ENCODE peak calls at places on chromosomes 4 and X, in seven cellular contexts. R is A673; S is MM.1S; K is CD4-positive, alpha-beta memory T cell; N is tibial artery; H is PC-3; Z is lung. G is an unnamed sample.

GRCh38 chr4:169024762-169025161 is 14.7 kb upstream of the CBR4 start:
- DNase-seq in R (peak; percentile 67), S (peak; percentile 46), K (no peak), N (no peak), H (peak; percentile 68), Z (no peak), G (no peak)

GRCh38 chr4:40152642-40153041 is 44.2 kb upstream of the RHOH start:
- DNase-seq in R (no peak), S (no peak), K (peak; percentile 42), N (no peak), H (no peak), Z (no peak), G (no peak)

GRCh38 chr4:8035371-8035780 is 95.7 kb upstream of the AFAP1 start:
- DNase-seq in R (peak; percentile 29), S (peak; percentile 48), K (no peak), N (no peak), H (no peak), Z (no peak), G (no peak)

GRCh38 chrX:123859409-123859827 is 435 bp upstream of the XIAP start:
- DNase-seq in R (peak; percentile 73), S (no peak), K (peak; percentile 54), N (no peak), H (peak; percentile 72), Z (no peak), G (peak; percentile 78)

GRCh38 chr4:123478859-123479345 is 82.3 kb downstream of the SPRY1 start:
- DNase-seq in R (no peak), S (no peak), K (no peak), N (no peak), H (peak; percentile 87), Z (peak; percentile 75), G (peak; percentile 55)

GRCh38 chr4:166838975-166839614 is 395.2 kb downstream of the SPOCK3 start:
- DNase-seq in R (no peak), S (no peak), K (no peak), N (no peak), H (no peak), Z (no peak), G (no peak)

GRCh38 chr4:5215321-5215720 is 164.0 kb downstream of the STK32B start:
- DNase-seq in R (peak; percentile 51), S (no peak), K (no peak), N (no peak), H (no peak), Z (no peak), G (no peak)

GRCh38 chrX:16278927-16279326 is 111.6 kb downstream of the MAGEB17 start:
- DNase-seq in R (peak; percentile 2), S (no peak), K (no peak), N (no peak), H (no peak), Z (no peak), G (peak; percentile 11)

GRCh38 chr4:173171098-173171497 is 2.5 kb downstream of the GALNT7 start:
- DNase-seq in R (peak; percentile 70), S (no peak), K (no peak), N (no peak), H (peak; percentile 56), Z (no peak), G (no peak)

GRCh38 chr4:152807294-152807829 is 27.6 kb downstream of the ARFIP1 start:
- DNase-seq in R (peak; percentile 22), S (peak; percentile 50), K (peak; percentile 9), N (no peak), H (peak; percentile 45), Z (no peak), G (no peak)

GRCh38 chr4:172356002-172356401 is 542.8 kb downstream of the GALNTL6 start:
- DNase-seq in R (peak; percentile 92), S (no peak), K (no peak), N (no peak), H (no peak), Z (no peak), G (no peak)

GRCh38 chr4:13548059-13548983 is 4.0 kb upstream of the NKX3-2 start:
- DNase-seq in R (peak; percentile 57), S (peak; percentile 17), K (no peak), N (no peak), H (peak; percentile 22), Z (no peak), G (no peak)

DNA sequence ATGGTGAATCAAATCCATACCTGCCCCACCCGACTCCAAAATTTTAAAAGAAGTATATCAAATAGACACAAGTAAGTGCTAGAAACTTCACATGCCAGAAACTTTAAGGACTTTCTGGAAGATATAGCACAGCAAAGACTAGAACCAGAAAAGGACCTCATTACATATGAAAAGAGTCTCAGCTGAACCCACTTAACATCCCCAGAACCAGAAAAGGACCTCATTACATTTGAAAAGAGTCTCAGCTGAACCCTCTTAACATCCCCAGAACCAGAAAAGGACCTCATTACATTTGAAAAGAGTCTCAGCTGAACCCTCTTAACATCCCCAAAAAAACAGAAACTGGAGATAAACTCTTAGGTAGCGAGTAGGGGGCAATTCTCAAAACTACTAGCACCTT is 32.3 kb downstream of the STPG2 start:
- DNase-seq in R (no peak), S (no peak), K (no peak), N (no peak), H (no peak), Z (no peak), G (no peak)
- H3K9me3 ChIP-seq in R (no peaks in the 10 kb centered on the region), S (no peaks in the 10 kb centered on the region), K (no peaks in the 10 kb centered on the region), N (no peaks in the 10 kb centered on the region), H (no peaks in the 10 kb centered on the region), Z (no peaks in the 10 kb centered on the region), G (no peaks in the 10 kb centered on the region)

GRCh38 chrX:137427813-137428212 is 138.1 kb upstream of the ZIC3 start:
- DNase-seq in R (peak; percentile 30), S (no peak), K (no peak), N (no peak), H (no peak), Z (no peak), G (no peak)
- H3K4me3 ChIP-seq in R (peak overlapping the region; percentile 45), S (peak overlapping the region; percentile 43), K (no peak overlapping the region), N (peak overlapping the region; percentile 42), H (no peak overlapping the region), Z (no peak overlapping the region), G (no peak overlapping the region)

DNA sequence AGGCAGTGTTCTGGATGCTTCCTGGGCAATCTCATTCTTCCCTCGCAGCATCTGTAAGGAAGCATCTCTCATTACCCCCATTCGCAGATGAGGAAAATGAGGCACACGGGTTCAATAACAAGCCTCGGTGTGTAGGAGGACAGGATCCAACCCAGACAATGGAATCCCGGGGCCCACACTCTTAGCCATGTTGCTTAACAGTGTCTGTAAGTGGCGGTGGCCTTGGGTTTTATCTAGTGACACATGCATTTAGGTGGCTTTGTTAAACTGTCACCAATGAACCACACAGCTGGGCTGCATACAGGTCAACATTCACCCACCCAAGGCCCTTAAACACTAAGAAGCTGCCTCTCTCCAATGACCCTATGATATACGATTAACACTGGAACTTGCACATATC is 22.6 kb downstream of the RELL1 start:
- DNase-seq in R (no peak), S (no peak), K (no peak), N (no peak), H (no peak), Z (no peak), G (no peak)
- H3K4me1 ChIP-seq in R (peaks cover 10% of the 10 kb centered on the region), S (peaks cover 12% of the 10 kb centered on the region), K (peaks cover 29% of the 10 kb centered on the region), N (peaks cover 65% of the 10 kb centered on the region), H (peaks cover 18% of the 10 kb centered on the region), Z (peaks cover 54% of the 10 kb centered on the region), G (peaks cover 40% of the 10 kb centered on the region)

GRCh38 chrX:136192839-136193414 is 45.6 kb downstream of the FHL1 start:
- DNase-seq in R (no peak), S (no peak), K (no peak), N (no peak), H (peak; percentile 35), Z (no peak), G (no peak)
- H3K9me3 ChIP-seq in R (no peaks in the 10 kb centered on the region), S (no peaks in the 10 kb centered on the region), K (no peaks in the 10 kb centered on the region), N (no peaks in the 10 kb centered on the region), H (no peaks in the 10 kb centered on the region), Z (peaks cover 2% of the 10 kb centered on the region), G (no peaks in the 10 kb centered on the region)

GRCh38 chr4:115234405-115235093 is 121.1 kb upstream of the NDST4 start:
- DNase-seq in R (peak; percentile 86), S (peak; percentile 25), K (peak; percentile 6), N (no peak), H (peak; percentile 42), Z (no peak), G (no peak)
- H3K4me3 ChIP-seq in R (no peak overlapping the region), S (no peak overlapping the region), K (no peak overlapping the region), N (no peak overlapping the region), H (no peak overlapping the region), Z (no peak overlapping the region), G (no peak overlapping the region)

DNA sequence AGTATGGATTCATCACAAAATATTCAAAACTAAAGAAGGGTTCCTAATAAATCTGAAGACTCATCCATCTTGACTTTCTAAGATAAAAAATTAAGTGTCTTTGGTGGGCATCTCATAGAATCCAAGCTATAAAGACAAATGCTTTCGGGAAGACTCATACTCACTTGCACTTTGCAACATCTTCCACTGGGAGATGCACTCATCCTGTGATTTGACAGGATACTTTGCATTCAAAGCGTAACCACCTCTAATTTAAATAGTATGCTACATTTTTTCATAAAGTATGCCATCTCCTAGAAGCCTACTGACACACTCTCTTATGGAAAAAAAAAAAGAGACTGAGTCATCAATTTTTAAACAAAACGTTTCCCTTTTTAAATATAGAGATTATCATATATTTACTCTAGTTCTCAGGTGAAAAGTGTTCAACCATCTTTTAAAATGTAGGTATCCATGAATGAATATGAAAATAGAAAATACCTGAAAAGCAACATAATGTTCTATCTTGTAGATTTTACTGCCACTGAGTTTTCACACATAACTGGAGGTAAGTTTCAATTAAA is 119.6 kb downstream of the KLHL13 start:
- DNase-seq in R (peak; percentile 57), S (no peak), K (no peak), N (no peak), H (peak; percentile 65), Z (no peak), G (no peak)
- H3K4me1 ChIP-seq in R (peaks cover 10% of the 10 kb centered on the region), S (no peaks in the 10 kb centered on the region), K (no peaks in the 10 kb centered on the region), N (peaks cover 2% of the 10 kb centered on the region), H (peaks cover 4% of the 10 kb centered on the region), Z (no peaks in the 10 kb centered on the region), G (peaks cover 6% of the 10 kb centered on the region)

DNA sequence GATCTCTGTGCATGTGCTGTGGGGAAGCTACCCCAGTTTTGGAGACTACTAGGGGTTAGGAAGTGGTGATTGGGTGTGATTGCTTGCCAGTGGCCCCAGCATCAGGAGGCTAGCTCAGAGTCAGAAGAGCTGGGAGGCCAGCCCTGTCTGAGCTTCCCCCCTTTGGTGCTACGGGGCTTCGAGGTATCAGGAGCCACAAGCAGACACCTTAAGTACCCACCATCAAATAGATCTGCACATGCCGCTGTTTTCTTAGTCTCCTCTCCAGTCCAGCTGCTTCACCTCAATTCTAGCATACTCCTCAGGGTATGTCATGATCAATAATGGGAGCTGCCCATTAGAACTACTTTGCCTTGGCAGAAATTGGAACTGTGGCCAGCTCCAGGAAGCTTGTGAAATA is 10.8 kb upstream of the PPEF1 start:
- DNase-seq in R (no peak), S (no peak), K (no peak), N (no peak), H (no peak), Z (no peak), G (no peak)
- H3K9me3 ChIP-seq in R (no peaks in the 10 kb centered on the region), S (no peaks in the 10 kb centered on the region), K (no peaks in the 10 kb centered on the region), N (no peaks in the 10 kb centered on the region), H (no peaks in the 10 kb centered on the region), Z (peaks cover 3% of the 10 kb centered on the region), G (no peaks in the 10 kb centered on the region)

G was measured in body of pancreas.